ENCODE peak calls at places on chromosomes 6 and 20, in eight cellular contexts. One of them, this sample, is unnamed.

GRCh38 chr6:169224185-169224695 is 29.4 kb downstream of the THBS2 start:
- DNase-seq in SJCRH30: peak
- DNase-seq in CD4-positive, alpha-beta T cell: no peak
- DNase-seq in RWPE1: peak
- DNase-seq in HCT116: no peak
- DNase-seq in CD8-positive, alpha-beta T cell: no peak
- DNase-seq in transverse colon: no peak
- DNase-seq in psoas muscle: no peak
- DNase-seq in this sample: peak

GRCh38 chr20:42441862-42442196 is 747.9 kb downstream of the PTPRT start:
- DNase-seq in psoas muscle: peak
- DNase-seq in SJCRH30: peak
- DNase-seq in CD8-positive, alpha-beta T cell: no peak
- DNase-seq in CD4-positive, alpha-beta T cell: no peak
- DNase-seq in RWPE1: no peak
- DNase-seq in transverse colon: no peak
- DNase-seq in HCT116: no peak
- DNase-seq in this sample: no peak

GRCh38 chr6:159090530-159091306 is 45.9 kb upstream of the TAGAP start:
- DNase-seq in psoas muscle: no peak
- DNase-seq in CD4-positive, alpha-beta T cell: no peak
- DNase-seq in SJCRH30: no peak
- DNase-seq in transverse colon: no peak
- DNase-seq in RWPE1: no peak
- DNase-seq in CD8-positive, alpha-beta T cell: no peak
- DNase-seq in HCT116: no peak
- DNase-seq in this sample: no peak

GRCh38 chr20:21808139-21808538 is 102.7 kb downstream of the PAX1 start:
- DNase-seq in RWPE1: no peak
- DNase-seq in psoas muscle: no peak
- DNase-seq in HCT116: no peak
- DNase-seq in SJCRH30: no peak
- DNase-seq in CD4-positive, alpha-beta T cell: no peak
- DNase-seq in transverse colon: no peak
- DNase-seq in CD8-positive, alpha-beta T cell: no peak
- DNase-seq in this sample: no peak

GRCh38 chr6:161462148-161462547 is 188.3 kb upstream of the AGPAT4 start:
- DNase-seq in transverse colon: no peak
- DNase-seq in SJCRH30: no peak
- DNase-seq in HCT116: no peak
- DNase-seq in CD4-positive, alpha-beta T cell: no peak
- DNase-seq in RWPE1: peak
- DNase-seq in CD8-positive, alpha-beta T cell: no peak
- DNase-seq in psoas muscle: no peak
- DNase-seq in this sample: no peak

GRCh38 chr6:81246200-81246599 is 506.3 kb downstream of the TENT5A start:
- DNase-seq in HCT116: no peak
- DNase-seq in CD4-positive, alpha-beta T cell: no peak
- DNase-seq in psoas muscle: no peak
- DNase-seq in RWPE1: no peak
- DNase-seq in SJCRH30: no peak
- DNase-seq in CD8-positive, alpha-beta T cell: no peak
- DNase-seq in transverse colon: no peak
- DNase-seq in this sample: no peak

GRCh38 chr6:116431964-116432595 is 29.1 kb upstream of the CALHM6 start:
- DNase-seq in SJCRH30: no peak
- DNase-seq in psoas muscle: no peak
- DNase-seq in RWPE1: no peak
- DNase-seq in HCT116: no peak
- DNase-seq in transverse colon: no peak
- DNase-seq in CD8-positive, alpha-beta T cell: no peak
- DNase-seq in CD4-positive, alpha-beta T cell: no peak
- DNase-seq in this sample: no peak

GRCh38 chr6:104218132-104218531 is 641.6 kb downstream of the HACE1 start:
- DNase-seq in HCT116: no peak
- DNase-seq in CD4-positive, alpha-beta T cell: no peak
- DNase-seq in SJCRH30: no peak
- DNase-seq in transverse colon: no peak
- DNase-seq in CD8-positive, alpha-beta T cell: no peak
- DNase-seq in RWPE1: no peak
- DNase-seq in psoas muscle: no peak
- DNase-seq in this sample: no peak

GRCh38 chr6:42402184-42402583 is 49.5 kb downstream of the TRERF1 start:
- DNase-seq in HCT116: peak
- DNase-seq in SJCRH30: peak
- DNase-seq in RWPE1: peak
- DNase-seq in CD4-positive, alpha-beta T cell: no peak
- DNase-seq in transverse colon: no peak
- DNase-seq in psoas muscle: no peak
- DNase-seq in CD8-positive, alpha-beta T cell: peak
- DNase-seq in this sample: no peak

GRCh38 chr20:6007094-6007528 is 46.7 kb downstream of the LRRN4 start:
- DNase-seq in CD4-positive, alpha-beta T cell: no peak
- DNase-seq in RWPE1: no peak
- DNase-seq in CD8-positive, alpha-beta T cell: no peak
- DNase-seq in HCT116: no peak
- DNase-seq in SJCRH30: peak
- DNase-seq in transverse colon: no peak
- DNase-seq in psoas muscle: no peak
- DNase-seq in this sample: no peak

GRCh38 chr6:88177961-88178464 is 11.9 kb upstream of the CNR1 start:
- DNase-seq in transverse colon: no peak
- DNase-seq in SJCRH30: peak
- DNase-seq in CD4-positive, alpha-beta T cell: no peak
- DNase-seq in CD8-positive, alpha-beta T cell: no peak
- DNase-seq in RWPE1: peak
- DNase-seq in HCT116: no peak
- DNase-seq in psoas muscle: no peak
- DNase-seq in this sample: peak

GRCh38 chr6:20715135-20715806 is 181.0 kb downstream of the CDKAL1 start:
- DNase-seq in RWPE1: no peak
- DNase-seq in transverse colon: no peak
- DNase-seq in CD4-positive, alpha-beta T cell: no peak
- DNase-seq in SJCRH30: no peak
- DNase-seq in HCT116: no peak
- DNase-seq in psoas muscle: no peak
- DNase-seq in CD8-positive, alpha-beta T cell: no peak
- DNase-seq in this sample: no peak

GRCh38 chr6:85460154-85460950 is 10.5 kb downstream of the NT5E start:
- DNase-seq in transverse colon: no peak
- DNase-seq in HCT116: no peak
- DNase-seq in CD8-positive, alpha-beta T cell: no peak
- DNase-seq in RWPE1: no peak
- DNase-seq in SJCRH30: no peak
- DNase-seq in psoas muscle: no peak
- DNase-seq in CD4-positive, alpha-beta T cell: no peak
- DNase-seq in this sample: no peak

GRCh38 chr6:7324520-7324919 is 11.5 kb upstream of the SSR1 start:
- DNase-seq in RWPE1: no peak
- DNase-seq in CD4-positive, alpha-beta T cell: no peak
- DNase-seq in transverse colon: peak
- DNase-seq in psoas muscle: no peak
- DNase-seq in CD8-positive, alpha-beta T cell: no peak
- DNase-seq in HCT116: no peak
- DNase-seq in SJCRH30: no peak
- DNase-seq in this sample: no peak

GRCh38 chr20:38149880-38150594 is 15.0 kb downstream of the TGM2 start:
- DNase-seq in psoas muscle: no peak
- DNase-seq in SJCRH30: no peak
- DNase-seq in CD8-positive, alpha-beta T cell: no peak
- DNase-seq in RWPE1: no peak
- DNase-seq in CD4-positive, alpha-beta T cell: no peak
- DNase-seq in transverse colon: no peak
- DNase-seq in HCT116: no peak
- DNase-seq in this sample: no peak

GRCh38 chr20:4740774-4741431 is 19.2 kb downstream of the PRND start:
- DNase-seq in SJCRH30: peak
- DNase-seq in transverse colon: peak
- DNase-seq in CD8-positive, alpha-beta T cell: peak
- DNase-seq in psoas muscle: no peak
- DNase-seq in RWPE1: no peak
- DNase-seq in HCT116: peak
- DNase-seq in CD4-positive, alpha-beta T cell: peak
- DNase-seq in this sample: peak

GRCh38 chr20:26243731-26244130 is 547.1 kb upstream of the ZNF337 start:
- DNase-seq in HCT116: no peak
- DNase-seq in SJCRH30: no peak
- DNase-seq in CD8-positive, alpha-beta T cell: no peak
- DNase-seq in transverse colon: no peak
- DNase-seq in CD4-positive, alpha-beta T cell: no peak
- DNase-seq in psoas muscle: no peak
- DNase-seq in RWPE1: no peak
- DNase-seq in this sample: no peak

GRCh38 chr6:88631830-88632229 is 331.6 kb downstream of the RNGTT start:
- DNase-seq in CD4-positive, alpha-beta T cell: no peak
- DNase-seq in CD8-positive, alpha-beta T cell: no peak
- DNase-seq in HCT116: no peak
- DNase-seq in psoas muscle: no peak
- DNase-seq in SJCRH30: no peak
- DNase-seq in transverse colon: no peak
- DNase-seq in RWPE1: no peak
- DNase-seq in this sample: no peak

GRCh38 chr20:5526516-5526915 is 209.8 kb upstream of the PROKR2 start:
- DNase-seq in CD8-positive, alpha-beta T cell: no peak
- DNase-seq in RWPE1: no peak
- DNase-seq in CD4-positive, alpha-beta T cell: no peak
- DNase-seq in HCT116: no peak
- DNase-seq in transverse colon: no peak
- DNase-seq in psoas muscle: no peak
- DNase-seq in SJCRH30: no peak
- DNase-seq in this sample: no peak

GRCh38 chr6:133466666-133467065 is 225.5 kb downstream of the EYA4 start:
- DNase-seq in psoas muscle: no peak
- DNase-seq in CD8-positive, alpha-beta T cell: no peak
- DNase-seq in transverse colon: no peak
- DNase-seq in CD4-positive, alpha-beta T cell: no peak
- DNase-seq in SJCRH30: no peak
- DNase-seq in HCT116: no peak
- DNase-seq in RWPE1: no peak
- DNase-seq in this sample: no peak

GRCh38 chr6:163151212-163151611 is 263.3 kb upstream of the QKI start:
- DNase-seq in transverse colon: no peak
- DNase-seq in SJCRH30: no peak
- DNase-seq in CD8-positive, alpha-beta T cell: no peak
- DNase-seq in RWPE1: no peak
- DNase-seq in psoas muscle: no peak
- DNase-seq in CD4-positive, alpha-beta T cell: no peak
- DNase-seq in HCT116: no peak
- DNase-seq in this sample: no peak
- H3K27ac ChIP-seq in transverse colon: no peak
- H3K27ac ChIP-seq in SJCRH30: no peak
- H3K27ac ChIP-seq in CD8-positive, alpha-beta T cell: no peak
- H3K27ac ChIP-seq in RWPE1: no peak
- H3K27ac ChIP-seq in psoas muscle: no peak
- H3K27ac ChIP-seq in CD4-positive, alpha-beta T cell: no peak
- H3K27ac ChIP-seq in HCT116: no peak
- H3K27ac ChIP-seq in this sample: no peak

DNA sequence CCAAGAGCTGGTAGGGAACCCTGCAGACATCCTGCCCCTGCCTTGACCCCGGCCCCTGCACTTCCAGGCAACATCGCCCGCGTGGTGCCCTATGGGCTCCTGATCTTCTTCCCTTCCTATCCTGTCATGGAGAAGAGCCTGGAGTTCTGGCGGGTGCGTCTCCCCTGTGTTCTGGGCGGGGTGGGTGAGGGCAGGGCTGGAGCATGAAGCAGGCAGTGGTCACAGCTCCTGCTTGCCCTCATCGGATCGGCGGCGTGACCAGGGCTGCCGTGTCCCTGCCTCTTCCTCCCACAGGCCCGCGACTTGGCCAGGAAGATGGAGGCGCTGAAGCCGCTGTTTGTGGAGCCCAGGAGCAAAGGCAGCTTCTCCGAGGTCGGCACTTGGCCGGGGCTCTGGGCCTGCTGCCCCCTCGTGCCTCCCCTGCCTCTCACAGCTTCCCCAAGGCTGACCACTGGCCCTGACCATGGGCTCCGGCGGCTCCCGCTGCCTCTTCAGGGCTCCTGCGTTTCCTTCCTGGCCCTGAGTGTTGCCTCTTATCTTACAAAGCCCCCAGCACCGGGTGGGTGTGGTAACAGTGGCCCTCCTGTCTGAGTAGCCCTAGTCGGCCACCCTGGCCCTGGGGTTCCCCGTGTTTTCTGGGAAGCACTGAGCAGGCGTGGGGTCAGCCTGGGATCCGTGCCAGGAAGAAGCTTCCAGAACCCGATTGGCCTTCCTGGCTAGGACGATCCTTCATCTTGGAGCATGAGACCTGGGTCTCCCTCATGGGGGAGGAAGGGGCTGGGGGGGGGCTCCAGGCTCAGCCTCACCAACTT is 8.0 kb upstream of the TNFRSF6B start:
- DNase-seq in psoas muscle: peak
- DNase-seq in SJCRH30: no peak
- DNase-seq in HCT116: no peak
- DNase-seq in RWPE1: no peak
- DNase-seq in CD8-positive, alpha-beta T cell: no peak
- DNase-seq in transverse colon: no peak
- DNase-seq in CD4-positive, alpha-beta T cell: no peak
- DNase-seq in this sample: no peak
- H3K27ac ChIP-seq in psoas muscle: peak
- H3K27ac ChIP-seq in SJCRH30: no peak
- H3K27ac ChIP-seq in HCT116: peak
- H3K27ac ChIP-seq in RWPE1: peak
- H3K27ac ChIP-seq in CD8-positive, alpha-beta T cell: no peak
- H3K27ac ChIP-seq in transverse colon: peak
- H3K27ac ChIP-seq in CD4-positive, alpha-beta T cell: no peak
- H3K27ac ChIP-seq in this sample: no peak

DNA sequence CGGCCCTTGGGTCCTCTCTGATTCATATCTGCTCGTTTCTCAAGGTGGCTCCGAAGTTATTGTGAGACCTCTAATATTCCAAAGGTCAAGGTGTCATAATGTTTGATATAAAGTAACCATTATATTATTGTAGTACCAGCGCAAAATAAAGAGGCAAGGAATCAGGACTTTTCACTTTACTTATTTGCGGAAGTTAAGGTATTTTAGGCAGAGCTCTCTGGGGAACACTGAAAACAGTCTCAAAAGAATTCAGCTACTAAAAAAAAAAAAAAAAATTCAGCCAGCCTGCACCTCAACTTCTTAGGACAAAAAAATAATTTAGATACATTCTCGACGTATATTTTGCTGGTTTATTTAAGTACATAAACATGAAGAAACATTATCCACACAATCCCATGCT is 2.4 kb downstream of the OSER1 start:
- DNase-seq in SJCRH30: no peak
- DNase-seq in RWPE1: no peak
- DNase-seq in CD4-positive, alpha-beta T cell: no peak
- DNase-seq in psoas muscle: no peak
- DNase-seq in transverse colon: no peak
- DNase-seq in HCT116: no peak
- DNase-seq in CD8-positive, alpha-beta T cell: no peak
- DNase-seq in this sample: no peak
- H3K27ac ChIP-seq in SJCRH30: no peak
- H3K27ac ChIP-seq in RWPE1: no peak
- H3K27ac ChIP-seq in CD4-positive, alpha-beta T cell: no peak
- H3K27ac ChIP-seq in psoas muscle: peak
- H3K27ac ChIP-seq in transverse colon: peak
- H3K27ac ChIP-seq in HCT116: no peak
- H3K27ac ChIP-seq in CD8-positive, alpha-beta T cell: no peak
- H3K27ac ChIP-seq in this sample: no peak

DNA sequence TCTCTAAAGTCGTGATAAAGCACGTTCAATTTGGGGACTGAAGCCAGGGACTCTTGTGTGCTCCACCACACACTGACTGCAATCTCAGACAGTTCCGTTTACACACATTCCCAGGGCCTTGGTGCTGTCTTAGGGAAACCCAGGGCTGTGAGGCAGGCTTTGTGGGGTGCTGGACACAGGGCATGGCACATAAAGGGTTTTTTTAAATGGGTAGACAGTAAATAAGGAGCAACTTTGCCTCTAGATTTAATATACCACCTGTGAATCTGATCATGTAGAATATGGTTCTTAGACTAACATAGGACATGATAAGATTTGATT is 2.3 kb downstream of the ENTPD6 start:
- DNase-seq in SJCRH30: no peak
- DNase-seq in transverse colon: no peak
- DNase-seq in RWPE1: no peak
- DNase-seq in psoas muscle: no peak
- DNase-seq in CD4-positive, alpha-beta T cell: no peak
- DNase-seq in CD8-positive, alpha-beta T cell: no peak
- DNase-seq in HCT116: no peak
- DNase-seq in this sample: no peak
- H3K27ac ChIP-seq in SJCRH30: no peak
- H3K27ac ChIP-seq in transverse colon: peak
- H3K27ac ChIP-seq in RWPE1: no peak
- H3K27ac ChIP-seq in psoas muscle: no peak
- H3K27ac ChIP-seq in CD4-positive, alpha-beta T cell: peak
- H3K27ac ChIP-seq in CD8-positive, alpha-beta T cell: no peak
- H3K27ac ChIP-seq in HCT116: no peak
- H3K27ac ChIP-seq in this sample: no peak